ENCODE peak calls at places on chromosomes 11 and 22, in four cellular contexts. One of them, this sample, is unnamed.

GRCh38 chr11:33266418-33267215 is 9.4 kb downstream of the HIPK3 start:
- DNase-seq in amniotic epithelial cell: peak; percentile 94
- DNase-seq in neural crest cell: no peak
- DNase-seq in AG09319: peak; percentile 56
- DNase-seq in this sample: peak; percentile 34

GRCh38 chr11:64028398-64029115 is 7.2 kb upstream of the FLRT1 start:
- DNase-seq in AG09319: no peak
- DNase-seq in amniotic epithelial cell: peak; percentile 19
- DNase-seq in neural crest cell: peak; percentile 76
- DNase-seq in this sample: peak; percentile 10

GRCh38 chr11:71385091-71385490 is 63.1 kb downstream of the DHCR7 start:
- DNase-seq in neural crest cell: no peak
- DNase-seq in AG09319: no peak
- DNase-seq in amniotic epithelial cell: no peak
- DNase-seq in this sample: no peak

GRCh38 chr22:47575291-47575690 is 812.8 kb downstream of the TBC1D22A start:
- DNase-seq in AG09319: no peak
- DNase-seq in neural crest cell: no peak
- DNase-seq in amniotic epithelial cell: no peak
- DNase-seq in this sample: no peak

GRCh38 chr11:118175031-118175531 is 1.4 kb downstream of the SCN2B start:
- DNase-seq in neural crest cell: no peak
- DNase-seq in amniotic epithelial cell: peak; percentile 39
- DNase-seq in AG09319: peak; percentile 22
- DNase-seq in this sample: no peak

GRCh38 chr11:72308226-72309073 is 64.5 kb upstream of the PHOX2A start:
- DNase-seq in AG09319: peak; percentile 85
- DNase-seq in amniotic epithelial cell: peak; percentile 94
- DNase-seq in neural crest cell: no peak
- DNase-seq in this sample: peak; percentile 94

GRCh38 chr22:29093501-29093921 is 20.7 kb downstream of the KREMEN1 start:
- DNase-seq in neural crest cell: no peak
- DNase-seq in AG09319: peak; percentile 67
- DNase-seq in amniotic epithelial cell: peak; percentile 77
- DNase-seq in this sample: no peak

GRCh38 chr11:63667993-63668392 is 3.2 kb downstream of the ATL3 start:
- DNase-seq in neural crest cell: no peak
- DNase-seq in amniotic epithelial cell: peak; percentile 87
- DNase-seq in AG09319: peak; percentile 76
- DNase-seq in this sample: peak; percentile 77

GRCh38 chr22:28001171-28001835 is 82.2 kb upstream of the PITPNB start:
- DNase-seq in amniotic epithelial cell: no peak
- DNase-seq in AG09319: no peak
- DNase-seq in neural crest cell: no peak
- DNase-seq in this sample: no peak

GRCh38 chr22:37454857-37455686 is 27.8 kb upstream of the ELFN2 start:
- DNase-seq in amniotic epithelial cell: peak; percentile 96
- DNase-seq in neural crest cell: no peak
- DNase-seq in AG09319: no peak
- DNase-seq in this sample: peak; percentile 73

This sample was measured in lung microvascular endothelial cell.